ENCODE peak calls at places on chromosomes 2 and 18, in six cellular contexts. P, Q, T, R, Y and H are unnamed samples.

GRCh38 chr18:24459772-24460171 is 665 bp upstream of the HRH4 start:
- DNase-seq in P (no peak), Q (no peak), T (no peak), R (no peak), Y (no peak), H (no peak)

GRCh38 chr2:73233932-73234832 is at the start of gene CCT7:
- DNase-seq in P (peak), Q (peak), T (peak), R (peak), Y (peak), H (peak)

GRCh38 chr18:48996901-48997463 is 46.2 kb upstream of the SMAD7 start:
- DNase-seq in P (no peak), Q (no peak), T (peak), R (no peak), Y (no peak), H (no peak)

GRCh38 chr2:104849618-104850097 is 4.3 kb upstream of the POU3F3 start:
- DNase-seq in P (peak), Q (peak), T (no peak), R (peak), Y (peak), H (peak)

GRCh38 chr2:130336877-130337734 is 5.6 kb upstream of the IMP4 start:
- DNase-seq in P (no peak), Q (peak), T (peak), R (peak), Y (peak), H (peak)

GRCh38 chr2:116117845-116118244 is 1675.4 kb downstream of the DPP10 start:
- DNase-seq in P (no peak), Q (no peak), T (no peak), R (no peak), Y (no peak), H (no peak)

GRCh38 chr2:194745532-194746146 is 911.4 kb upstream of the SLC39A10 start:
- DNase-seq in P (no peak), Q (no peak), T (no peak), R (no peak), Y (no peak), H (no peak)

GRCh38 chr18:68104036-68104435 is 587.5 kb upstream of the DSEL start:
- DNase-seq in P (no peak), Q (no peak), T (no peak), R (no peak), Y (no peak), H (no peak)

GRCh38 chr2:105179469-105180372 is 61.8 kb upstream of the GPR45 start:
- DNase-seq in P (no peak), Q (no peak), T (peak), R (peak), Y (peak), H (peak)

GRCh38 chr18:66346833-66347595 is 256.9 kb downstream of the CDH19 start:
- DNase-seq in P (no peak), Q (no peak), T (no peak), R (no peak), Y (no peak), H (no peak)

GRCh38 chr2:57516740-57517340 is 529.8 kb upstream of the VRK2 start:
- DNase-seq in P (peak), Q (no peak), T (peak), R (no peak), Y (no peak), H (no peak)

GRCh38 chr2:222819722-222820333 is 41.0 kb upstream of the ACSL3 start:
- DNase-seq in P (no peak), Q (no peak), T (no peak), R (no peak), Y (no peak), H (no peak)

GRCh38 chr2:202339052-202339870 is 36.9 kb upstream of the BMPR2 start:
- DNase-seq in P (no peak), Q (no peak), T (peak), R (no peak), Y (no peak), H (no peak)

GRCh38 chr2:73914667-73915066 is 12.0 kb upstream of the DGUOK start:
- DNase-seq in P (no peak), Q (no peak), T (no peak), R (no peak), Y (no peak), H (no peak)

GRCh38 chr2:41377837-41378236 is 670.0 kb upstream of the PKDCC start:
- DNase-seq in P (no peak), Q (no peak), T (no peak), R (no peak), Y (no peak), H (no peak)

GRCh38 chr2:182173944-182174622 is 188.4 kb downstream of the PPP1R1C start:
- DNase-seq in P (peak), Q (no peak), T (no peak), R (no peak), Y (no peak), H (no peak)

GRCh38 chr18:11953113-11953512 is 28.2 kb upstream of the IMPA2 start:
- DNase-seq in P (no peak), Q (no peak), T (no peak), R (no peak), Y (no peak), H (no peak)

GRCh38 chr2:128622916-128623620 is 304.4 kb upstream of the HS6ST1 start:
- DNase-seq in P (no peak), Q (no peak), T (no peak), R (no peak), Y (no peak), H (no peak)

GRCh38 chr2:138942466-138942865 is 162.3 kb upstream of the NXPH2 start:
- DNase-seq in P (no peak), Q (no peak), T (no peak), R (no peak), Y (no peak), H (no peak)

GRCh38 chr2:10410001-10410671 is 38.0 kb downstream of the ODC1 start:
- DNase-seq in P (peak), Q (no peak), T (no peak), R (no peak), Y (no peak), H (no peak)

GRCh38 chr2:127589876-127590275 is 54.4 kb downstream of the MYO7B start:
- DNase-seq in P (no peak), Q (no peak), T (no peak), R (no peak), Y (no peak), H (no peak)

GRCh38 chr2:100785621-100786296 is 34.2 kb upstream of the NPAS2 start:
- DNase-seq in P (no peak), Q (no peak), T (peak), R (no peak), Y (no peak), H (no peak)

GRCh38 chr18:55856191-55856590 is 268.2 kb upstream of the TCF4 start:
- DNase-seq in P (no peak), Q (no peak), T (peak), R (no peak), Y (no peak), H (no peak)

GRCh38 chr18:3889121-3889520 is 439.1 kb downstream of the TGIF1 start:
- DNase-seq in P (no peak), Q (no peak), T (no peak), R (no peak), Y (no peak), H (no peak)

GRCh38 chr2:168138911-168139310 is 108.5 kb downstream of the STK39 start:
- DNase-seq in P (no peak), Q (no peak), T (no peak), R (no peak), Y (no peak), H (no peak)

GRCh38 chr2:127623388-127624320 is 22.3 kb upstream of the GPR17 start:
- DNase-seq in P (no peak), Q (no peak), T (no peak), R (peak), Y (peak), H (no peak)

GRCh38 chr18:55502346-55502710 is 85.7 kb downstream of the TCF4 start:
- DNase-seq in P (no peak), Q (no peak), T (no peak), R (no peak), Y (no peak), H (no peak)

GRCh38 chr2:14745288-14746076 is 113.0 kb downstream of the LRATD1 start:
- DNase-seq in P (no peak), Q (no peak), T (no peak), R (no peak), Y (no peak), H (no peak)

GRCh38 chr2:240435457-240435954 is at the start of gene GPC1:
- DNase-seq in P (peak), Q (peak), T (peak), R (peak), Y (peak), H (peak)

GRCh38 chr2:160292225-160292624 is 92.2 kb upstream of the ITGB6 start:
- DNase-seq in P (no peak), Q (no peak), T (no peak), R (no peak), Y (no peak), H (no peak)

GRCh38 chr2:160288324-160288723 is 88.3 kb upstream of the ITGB6 start:
- DNase-seq in P (no peak), Q (no peak), T (no peak), R (no peak), Y (no peak), H (no peak)

GRCh38 chr2:160291382-160291781 is 91.3 kb upstream of the ITGB6 start:
- DNase-seq in P (no peak), Q (no peak), T (no peak), R (no peak), Y (no peak), H (no peak)

GRCh38 chr2:160289803-160290202 is 89.7 kb upstream of the ITGB6 start:
- DNase-seq in P (no peak), Q (no peak), T (no peak), R (no peak), Y (no peak), H (no peak)

DNA sequence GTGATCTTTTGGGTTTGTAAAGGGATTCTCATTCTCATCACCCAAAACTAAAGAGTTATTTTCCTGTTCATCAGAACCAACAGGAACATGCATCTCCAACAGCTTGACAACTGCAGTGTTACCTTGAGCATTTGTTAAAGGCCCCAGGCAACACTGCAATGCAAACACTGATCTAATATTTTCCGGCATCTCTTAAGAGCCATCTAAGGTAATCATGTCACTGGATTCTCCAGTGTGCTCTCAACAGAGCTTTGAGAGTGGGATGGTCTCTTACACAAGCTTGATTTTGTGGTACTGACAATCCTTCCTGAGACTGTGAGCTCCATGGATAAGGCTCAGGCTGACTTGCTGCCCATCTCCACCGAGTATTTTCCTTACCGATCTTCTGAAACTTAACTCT is 90.5 kb upstream of the ITGB6 start:
- DNase-seq in P (no peak), Q (no peak), T (no peak), R (no peak), Y (no peak), H (no peak)
- H3K27ac ChIP-seq in P (no peak), Q (peak), T (peak), R (no peak), Y (no peak), H (peak)

GRCh38 chr2:160486341-160486740 is 7.3 kb downstream of the RBMS1 start:
- DNase-seq in P (no peak), Q (no peak), T (no peak), R (no peak), Y (no peak), H (no peak)
- H3K27ac ChIP-seq in P (no peak), Q (peak), T (no peak), R (no peak), Y (no peak), H (no peak)

DNA sequence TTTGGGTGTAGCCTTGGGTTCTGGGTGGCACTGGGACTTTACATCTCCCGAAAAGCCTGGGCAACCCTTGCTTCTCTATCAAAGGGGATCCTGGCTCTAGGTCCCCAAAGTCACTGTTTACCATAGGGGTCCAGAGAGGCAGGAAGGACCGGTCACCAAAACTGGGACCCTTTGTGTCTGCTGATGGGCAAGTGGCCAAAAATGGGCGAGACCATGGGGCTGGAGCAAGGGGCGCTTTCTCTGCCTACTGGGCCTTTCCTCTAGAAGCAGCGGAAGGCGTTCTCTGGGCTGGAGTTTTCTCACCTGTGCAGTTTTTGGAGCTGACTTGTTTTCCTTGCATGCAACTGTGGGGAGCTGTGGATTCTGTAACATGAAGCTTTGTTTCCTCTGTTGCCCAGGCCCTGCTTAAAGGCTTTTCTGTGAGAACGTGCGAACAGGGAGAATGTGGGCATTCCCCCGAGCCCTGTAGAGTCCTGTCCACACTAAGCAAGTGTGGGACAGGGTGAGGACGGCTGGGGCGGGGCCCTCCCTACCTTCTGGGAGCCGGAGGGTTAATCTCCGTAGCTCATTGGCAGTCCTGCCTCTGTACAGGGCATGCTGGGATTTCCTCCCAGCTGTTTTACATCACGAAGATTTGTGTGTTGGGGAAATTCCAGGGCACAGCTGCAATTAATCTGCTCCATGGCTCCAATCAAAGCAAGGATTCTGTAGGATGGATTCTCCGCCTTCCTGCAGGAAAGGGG is 50.2 kb downstream of the TGOLN2 start:
- DNase-seq in P (no peak), Q (peak), T (no peak), R (no peak), Y (peak), H (no peak)
- H3K27ac ChIP-seq in P (no peak), Q (peak), T (no peak), R (no peak), Y (peak), H (peak)

GRCh38 chr2:176553685-176554106 is 284.5 kb downstream of the MTX2 start:
- DNase-seq in P (peak), Q (peak), T (peak), R (peak), Y (peak), H (peak)
- H3K27ac ChIP-seq in P (no peak), Q (peak), T (peak), R (no peak), Y (no peak), H (no peak)

DNA sequence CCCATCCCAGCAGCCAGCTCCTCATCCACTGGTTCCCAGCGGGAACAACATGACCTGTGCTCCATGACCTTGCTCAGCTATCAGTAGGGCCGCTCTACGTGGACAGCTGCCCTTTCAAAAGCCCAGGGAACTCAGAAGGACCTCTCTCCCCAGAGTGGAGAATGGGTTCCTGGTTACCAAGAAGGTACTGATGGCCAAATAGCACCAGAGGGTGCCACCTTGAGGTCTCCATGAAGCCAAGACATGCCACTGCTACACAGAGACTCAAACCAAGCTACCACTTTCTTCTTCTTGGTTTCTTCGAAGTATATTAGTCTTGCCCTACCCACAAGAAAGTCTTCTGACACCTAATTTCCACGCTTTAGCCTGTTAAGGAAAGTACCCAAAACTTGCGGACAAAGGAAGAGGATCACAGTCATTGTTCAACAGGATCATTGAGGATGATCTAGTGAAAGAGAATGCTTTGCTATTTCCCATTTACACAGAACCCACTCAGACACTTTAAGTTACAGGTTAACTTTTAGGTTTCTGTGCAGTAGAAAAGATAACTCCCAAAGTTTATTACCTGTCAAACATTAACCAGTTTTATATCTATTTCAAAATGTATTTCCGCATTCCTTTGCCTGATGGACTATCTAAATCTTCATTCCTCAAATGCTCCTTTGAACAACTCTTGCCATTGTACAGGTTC is 102.3 kb downstream of the ALPK2 start:
- DNase-seq in P (no peak), Q (no peak), T (peak), R (no peak), Y (no peak), H (no peak)
- H3K27ac ChIP-seq in P (no peak), Q (no peak), T (peak), R (peak), Y (no peak), H (no peak)